ENCODE peak calls at places on chromosomes 16 and 17, in seven cellular contexts. L is colonic mucosa; B is stromal cell of bone marrow; W is HuH-7.5; Z is GM23338; M is stimulated activated CD4-positive, alpha-beta T cell treated with anti-CD3 and anti-CD28 coated beads, Interleukin-1b, Interleukin-23, amount 100 ng/mL, for 24 hours; P is IMR-90. A is an unnamed sample.

GRCh38 chr16:80614908-80615696 is 74.3 kb downstream of the DYNLRB2 start:
- DNase-seq in M (no peak), W (peak), B (no peak), Z (peak), P (peak), L (no peak), A (no peak)

GRCh38 chr17:19380551-19381284 is 2.4 kb downstream of the MAPK7 start:
- DNase-seq in Z (no peak), B (no peak), M (no peak), W (no peak), L (no peak), P (no peak), A (no peak)

GRCh38 chr17:70820276-70820675 is 650.9 kb downstream of the KCNJ2 start:
- DNase-seq in P (peak), W (no peak), L (no peak), M (no peak), B (no peak), Z (no peak), A (no peak)

GRCh38 chr16:85556456-85557082 is 56.6 kb upstream of the GSE1 start:
- DNase-seq in Z (peak), B (no peak), P (no peak), L (peak), W (peak), M (no peak), A (peak)

GRCh38 chr16:56475226-56475625 is 23.9 kb downstream of the OGFOD1 start:
- DNase-seq in P (no peak), M (no peak), L (no peak), W (no peak), B (no peak), Z (no peak), A (no peak)

GRCh38 chr16:67243481-67243880 is 3.8 kb downstream of the FHOD1 start:
- DNase-seq in Z (no peak), P (no peak), W (no peak), M (no peak), L (no peak), B (no peak), A (no peak)

GRCh38 chr17:70271672-70272071 is 102.3 kb downstream of the KCNJ2 start:
- DNase-seq in Z (no peak), P (no peak), W (no peak), M (no peak), B (no peak), L (no peak), A (no peak)

GRCh38 chr16:67150833-67151396 is at the start of gene B3GNT9:
- DNase-seq in P (peak), B (peak), L (peak), Z (peak), W (no peak), M (no peak), A (peak)

GRCh38 chr17:39150795-39151679 is at the start of gene PLXDC1:
- DNase-seq in B (no peak), W (no peak), Z (no peak), L (no peak), M (no peak), P (no peak), A (peak)

GRCh38 chr17:79706931-79707382 is 23.8 kb upstream of the ENPP7 start:
- DNase-seq in L (no peak), W (no peak), P (no peak), B (no peak), Z (no peak), M (no peak), A (no peak)

GRCh38 chr17:31877911-31878702 is 19.1 kb upstream of the COPRS start:
- DNase-seq in M (no peak), Z (no peak), B (peak), L (no peak), W (no peak), P (peak), A (no peak)

GRCh38 chr17:51813784-51814174 is 344.7 kb downstream of the CA10 start:
- DNase-seq in W (no peak), M (no peak), Z (no peak), L (no peak), B (no peak), P (no peak), A (no peak)

GRCh38 chr17:35536664-35537160 is 766 bp downstream of the SLFN12L start:
- DNase-seq in B (no peak), P (no peak), M (no peak), L (no peak), Z (no peak), W (no peak), A (no peak)

GRCh38 chr16:27408602-27409031 is 6.6 kb downstream of the IL21R start:
- DNase-seq in P (no peak), B (no peak), W (no peak), Z (no peak), L (no peak), M (no peak), A (no peak)

GRCh38 chr17:9529033-9529748 is 46.4 kb downstream of the STX8 start:
- DNase-seq in Z (peak), L (no peak), B (peak), M (no peak), W (no peak), P (peak), A (peak)

GRCh38 chr16:77585379-77585778 is 136.9 kb upstream of the NUDT7 start:
- DNase-seq in M (no peak), B (no peak), L (no peak), Z (no peak), W (no peak), P (peak), A (no peak)

GRCh38 chr17:74697477-74697876 is 15.2 kb downstream of the CD300LF start:
- DNase-seq in B (no peak), W (no peak), M (no peak), L (no peak), P (no peak), Z (no peak), A (no peak)

GRCh38 chr17:30379303-30380105 is 777 bp downstream of the CPD start:
- DNase-seq in W (peak), Z (peak), P (no peak), M (no peak), L (peak), B (no peak), A (peak)